ENCODE peak calls at places on chromosomes 13 and 19, in eight cellular contexts. Q, I, C, P, H, B, X and N are unnamed samples.

GRCh38 chr19:48573163-48573505 is 21.2 kb downstream of the SULT2B1 start:
- DNase-seq in Q (no peak), I (no peak), C (no peak), P (no peak), H (no peak), B (no peak), X (no peak), N (no peak)

GRCh38 chr19:17830567-17831418 is 9.5 kb upstream of the INSL3 start:
- DNase-seq in Q (peak), I (peak), C (peak), P (no peak), H (peak), B (peak), X (peak), N (peak)

GRCh38 chr13:50509771-50510441 is 333.6 kb downstream of the DLEU7 start:
- DNase-seq in Q (no peak), I (no peak), C (peak), P (no peak), H (peak), B (no peak), X (no peak), N (no peak)

GRCh38 chr13:44300895-44301638 is 72.6 kb upstream of the SERP2 start:
- DNase-seq in Q (peak), I (peak), C (peak), P (peak), H (peak), B (no peak), X (peak), N (no peak)

GRCh38 chr13:106121173-106121754 is 414.2 kb downstream of the EFNB2 start:
- DNase-seq in Q (no peak), I (no peak), C (no peak), P (no peak), H (no peak), B (no peak), X (no peak), N (no peak)

GRCh38 chr19:42166336-42166735 is 34.1 kb upstream of the POU2F2 start:
- DNase-seq in Q (no peak), I (no peak), C (no peak), P (no peak), H (no peak), B (no peak), X (no peak), N (no peak)

GRCh38 chr13:35164324-35164932 is 222.4 kb downstream of the NBEA start:
- DNase-seq in Q (no peak), I (peak), C (peak), P (no peak), H (peak), B (no peak), X (peak), N (no peak)

GRCh38 chr13:80145291-80145690 is 195.6 kb downstream of the SPRY2 start:
- DNase-seq in Q (no peak), I (no peak), C (no peak), P (no peak), H (no peak), B (no peak), X (no peak), N (no peak)